ENCODE peak calls at places on chromosomes 1 and 21, in seven cellular contexts. One of them, this sample, is unnamed.

GRCh38 chr1:175124842-175125241 is 57.2 kb downstream of the TNN start:
- DNase-seq in A549: no peak
- DNase-seq in stomach: no peak
- DNase-seq in sigmoid colon: no peak
- DNase-seq in ovary: no peak
- DNase-seq in suprapubic skin: no peak
- DNase-seq in tibial nerve: no peak
- DNase-seq in this sample: no peak

GRCh38 chr1:164559342-164560070 is 522 bp downstream of the PBX1 start:
- DNase-seq in A549: peak; percentile 52
- DNase-seq in stomach: no peak
- DNase-seq in sigmoid colon: peak; percentile 70
- DNase-seq in ovary: peak; percentile 65
- DNase-seq in suprapubic skin: peak; percentile 77
- DNase-seq in tibial nerve: peak; percentile 18
- DNase-seq in this sample: peak; percentile 28

GRCh38 chr21:27040738-27041137 is 73.8 kb upstream of the ADAMTS5 start:
- DNase-seq in A549: no peak
- DNase-seq in stomach: no peak
- DNase-seq in sigmoid colon: no peak
- DNase-seq in ovary: no peak
- DNase-seq in suprapubic skin: no peak
- DNase-seq in tibial nerve: no peak
- DNase-seq in this sample: no peak

GRCh38 chr1:172609528-172609927 is 49.4 kb upstream of the FASLG start:
- DNase-seq in A549: peak; percentile 24
- DNase-seq in stomach: no peak
- DNase-seq in sigmoid colon: no peak
- DNase-seq in ovary: no peak
- DNase-seq in suprapubic skin: no peak
- DNase-seq in tibial nerve: no peak
- DNase-seq in this sample: no peak

GRCh38 chr1:48848035-48848434 is 71.3 kb upstream of the BEND5 start:
- DNase-seq in A549: no peak
- DNase-seq in stomach: no peak
- DNase-seq in sigmoid colon: no peak
- DNase-seq in ovary: no peak
- DNase-seq in suprapubic skin: no peak
- DNase-seq in tibial nerve: no peak
- DNase-seq in this sample: no peak

GRCh38 chr21:34004013-34004938 is 69.1 kb upstream of the MRPS6 start:
- DNase-seq in A549: no peak
- DNase-seq in stomach: no peak
- DNase-seq in sigmoid colon: peak; percentile 68
- DNase-seq in ovary: no peak
- DNase-seq in suprapubic skin: no peak
- DNase-seq in tibial nerve: no peak
- DNase-seq in this sample: no peak

GRCh38 chr1:89688607-89689006 is 55.7 kb downstream of the LRRC8C start:
- DNase-seq in A549: no peak
- DNase-seq in stomach: no peak
- DNase-seq in sigmoid colon: no peak
- DNase-seq in ovary: no peak
- DNase-seq in suprapubic skin: no peak
- DNase-seq in tibial nerve: no peak
- DNase-seq in this sample: no peak

GRCh38 chr1:203480525-203481084 is 5.0 kb downstream of the PRELP start:
- DNase-seq in A549: peak; percentile 44
- DNase-seq in stomach: peak; percentile 86
- DNase-seq in sigmoid colon: peak; percentile 94
- DNase-seq in ovary: peak; percentile 86
- DNase-seq in suprapubic skin: no peak
- DNase-seq in tibial nerve: peak; percentile 75
- DNase-seq in this sample: peak; percentile 91

GRCh38 chr1:18079941-18080340 is 27.7 kb upstream of the IGSF21 start:
- DNase-seq in A549: no peak
- DNase-seq in stomach: no peak
- DNase-seq in sigmoid colon: no peak
- DNase-seq in ovary: no peak
- DNase-seq in suprapubic skin: no peak
- DNase-seq in tibial nerve: no peak
- DNase-seq in this sample: no peak

GRCh38 chr1:186782791-186783190 is 46.0 kb upstream of the PLA2G4A start:
- DNase-seq in A549: no peak
- DNase-seq in stomach: no peak
- DNase-seq in sigmoid colon: no peak
- DNase-seq in ovary: no peak
- DNase-seq in suprapubic skin: no peak
- DNase-seq in tibial nerve: no peak
- DNase-seq in this sample: no peak

GRCh38 chr1:203327684-203328457 is 22.6 kb downstream of the BTG2 start:
- DNase-seq in A549: peak; percentile 78
- DNase-seq in stomach: peak; percentile 66
- DNase-seq in sigmoid colon: no peak
- DNase-seq in ovary: no peak
- DNase-seq in suprapubic skin: no peak
- DNase-seq in tibial nerve: peak; percentile 66
- DNase-seq in this sample: no peak

GRCh38 chr1:242525769-242526168 is 1.3 kb upstream of the PLD5 start:
- DNase-seq in A549: no peak
- DNase-seq in stomach: no peak
- DNase-seq in sigmoid colon: no peak
- DNase-seq in ovary: no peak
- DNase-seq in suprapubic skin: no peak
- DNase-seq in tibial nerve: no peak
- DNase-seq in this sample: no peak

GRCh38 chr1:163147019-163147418 is 55.7 kb downstream of the RGS5 start:
- DNase-seq in A549: no peak
- DNase-seq in stomach: no peak
- DNase-seq in sigmoid colon: no peak
- DNase-seq in ovary: no peak
- DNase-seq in suprapubic skin: no peak
- DNase-seq in tibial nerve: no peak
- DNase-seq in this sample: no peak

GRCh38 chr1:55877440-55878232 is 662.5 kb upstream of the USP24 start:
- DNase-seq in A549: no peak
- DNase-seq in stomach: no peak
- DNase-seq in sigmoid colon: no peak
- DNase-seq in ovary: no peak
- DNase-seq in suprapubic skin: no peak
- DNase-seq in tibial nerve: no peak
- DNase-seq in this sample: no peak

GRCh38 chr1:84996846-84997666 is at the start of gene MCOLN2:
- DNase-seq in A549: peak; percentile 24
- DNase-seq in stomach: peak; percentile 34
- DNase-seq in sigmoid colon: no peak
- DNase-seq in ovary: no peak
- DNase-seq in suprapubic skin: no peak
- DNase-seq in tibial nerve: no peak
- DNase-seq in this sample: peak; percentile 45

GRCh38 chr1:156709743-156710489 is 4.5 kb upstream of the CRABP2 start:
- DNase-seq in A549: peak; percentile 29
- DNase-seq in stomach: peak; percentile 81
- DNase-seq in sigmoid colon: peak; percentile 87
- DNase-seq in ovary: no peak
- DNase-seq in suprapubic skin: peak; percentile 88
- DNase-seq in tibial nerve: peak; percentile 55
- DNase-seq in this sample: peak; percentile 63

GRCh38 chr1:223207293-223208066 is 64.4 kb upstream of the TLR5 start:
- DNase-seq in A549: no peak
- DNase-seq in stomach: no peak
- DNase-seq in sigmoid colon: no peak
- DNase-seq in ovary: no peak
- DNase-seq in suprapubic skin: no peak
- DNase-seq in tibial nerve: no peak
- DNase-seq in this sample: no peak

GRCh38 chr1:22676916-22677601 is 24.0 kb downstream of the C1QB start:
- DNase-seq in A549: no peak
- DNase-seq in stomach: no peak
- DNase-seq in sigmoid colon: no peak
- DNase-seq in ovary: no peak
- DNase-seq in suprapubic skin: no peak
- DNase-seq in tibial nerve: no peak
- DNase-seq in this sample: peak; percentile 30

GRCh38 chr1:48043524-48043923 is 46.3 kb upstream of the TRABD2B start:
- DNase-seq in A549: no peak
- DNase-seq in stomach: no peak
- DNase-seq in sigmoid colon: no peak
- DNase-seq in ovary: no peak
- DNase-seq in suprapubic skin: no peak
- DNase-seq in tibial nerve: no peak
- DNase-seq in this sample: no peak

GRCh38 chr1:10966233-10966632 is 46.2 kb upstream of the TARDBP start:
- DNase-seq in A549: no peak
- DNase-seq in stomach: no peak
- DNase-seq in sigmoid colon: no peak
- DNase-seq in ovary: no peak
- DNase-seq in suprapubic skin: no peak
- DNase-seq in tibial nerve: no peak
- DNase-seq in this sample: no peak

DNA sequence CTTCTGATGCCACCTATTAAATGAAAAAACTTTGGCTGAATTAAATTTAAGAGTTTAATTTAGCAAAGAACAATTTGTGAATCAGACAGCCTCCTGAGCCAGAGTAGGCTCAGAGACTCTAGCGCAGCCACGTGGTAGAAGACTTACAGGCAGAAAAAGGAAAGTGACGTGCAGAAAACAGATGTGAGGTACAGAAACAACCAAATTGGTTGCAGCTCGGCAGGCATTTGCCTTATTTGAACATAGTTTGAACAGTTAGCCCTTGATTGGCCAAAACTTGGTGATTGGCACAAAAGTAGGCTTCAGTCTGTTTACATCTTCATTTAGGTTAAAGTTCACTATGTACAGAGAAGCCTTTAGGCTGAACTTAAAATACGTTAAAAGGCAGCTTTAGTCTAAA is 22.9 kb downstream of the TCP10L start:
- DNase-seq in A549: no peak
- DNase-seq in stomach: peak; percentile 43
- DNase-seq in sigmoid colon: no peak
- DNase-seq in ovary: peak; percentile 63
- DNase-seq in suprapubic skin: no peak
- DNase-seq in tibial nerve: peak; percentile 58
- DNase-seq in this sample: peak; percentile 22
- TF ChIP-seq CTCF in A549: no peak
- TF ChIP-seq CTCF in stomach: no peak
- TF ChIP-seq CTCF in sigmoid colon: no peak
- TF ChIP-seq CTCF in ovary: peak; percentile 46
- TF ChIP-seq CTCF in suprapubic skin: peak; percentile 35
- TF ChIP-seq CTCF in tibial nerve: no peak
- TF ChIP-seq CTCF in this sample: peak; percentile 18

GRCh38 chr1:150545486-150546032 is 3.6 kb upstream of the ADAMTSL4 start:
- DNase-seq in A549: no peak
- DNase-seq in stomach: no peak
- DNase-seq in sigmoid colon: no peak
- DNase-seq in ovary: no peak
- DNase-seq in suprapubic skin: no peak
- DNase-seq in tibial nerve: no peak
- DNase-seq in this sample: no peak
- TF ChIP-seq EP300 in A549: no peak
- TF ChIP-seq EP300 in stomach: no peak
- TF ChIP-seq EP300 in sigmoid colon: no peak
- TF ChIP-seq EP300 in ovary: no peak
- TF ChIP-seq EP300 in suprapubic skin: no peak
- TF ChIP-seq EP300 in tibial nerve: no peak
- TF ChIP-seq EP300 in this sample: no peak

DNA sequence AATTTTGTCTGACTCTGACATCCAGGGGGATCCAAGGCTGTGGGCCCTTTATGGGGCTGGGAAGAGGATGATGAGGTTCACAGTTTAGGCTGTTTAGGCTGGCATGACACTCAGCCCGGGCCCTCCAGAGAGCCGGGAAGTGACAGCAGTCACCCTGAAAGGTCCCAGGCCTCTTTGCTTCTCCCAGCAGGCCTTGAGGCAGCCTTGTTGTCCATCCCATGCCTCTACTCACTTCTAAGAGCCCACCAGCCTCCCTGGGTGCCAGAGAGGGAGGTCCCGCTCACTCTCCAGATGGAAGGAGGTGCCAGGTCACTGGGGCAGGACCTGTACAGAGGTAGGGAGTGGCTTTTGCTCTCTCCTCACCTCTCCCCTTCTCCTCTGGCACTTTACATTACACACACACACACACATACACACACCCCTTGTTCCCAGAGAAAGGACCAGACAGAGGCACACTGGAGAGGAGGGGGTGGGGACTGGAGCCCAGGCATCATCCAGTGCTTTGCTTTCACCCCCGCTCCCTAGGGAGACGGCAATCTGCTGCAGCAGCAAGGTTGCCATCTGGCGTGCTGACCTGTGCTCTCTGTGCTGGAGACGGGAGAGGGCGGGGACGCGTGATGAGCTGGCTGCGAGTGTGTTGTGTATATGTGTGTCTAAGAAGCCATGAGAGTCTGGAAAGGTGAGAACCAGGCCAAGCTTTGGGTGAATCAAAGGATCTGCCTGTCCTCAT is 4.6 kb downstream of the KLHDC8A start:
- DNase-seq in A549: peak; percentile 53
- DNase-seq in stomach: peak; percentile 38
- DNase-seq in sigmoid colon: no peak
- DNase-seq in ovary: peak; percentile 78
- DNase-seq in suprapubic skin: no peak
- DNase-seq in tibial nerve: no peak
- DNase-seq in this sample: peak; percentile 66
- TF ChIP-seq CTCF in A549: no peak
- TF ChIP-seq CTCF in stomach: no peak
- TF ChIP-seq CTCF in sigmoid colon: no peak
- TF ChIP-seq CTCF in ovary: no peak
- TF ChIP-seq CTCF in suprapubic skin: no peak
- TF ChIP-seq CTCF in tibial nerve: no peak
- TF ChIP-seq CTCF in this sample: no peak

GRCh38 chr1:57927003-57927402 is 503.1 kb upstream of the DAB1 start:
- DNase-seq in A549: no peak
- DNase-seq in stomach: no peak
- DNase-seq in sigmoid colon: no peak
- DNase-seq in ovary: no peak
- DNase-seq in suprapubic skin: no peak
- DNase-seq in tibial nerve: no peak
- DNase-seq in this sample: no peak

GRCh38 chr1:57922130-57922529 is 498.3 kb upstream of the DAB1 start:
- DNase-seq in A549: no peak
- DNase-seq in stomach: no peak
- DNase-seq in sigmoid colon: no peak
- DNase-seq in ovary: no peak
- DNase-seq in suprapubic skin: no peak
- DNase-seq in tibial nerve: no peak
- DNase-seq in this sample: no peak

GRCh38 chr1:57926025-57926552 is 502.2 kb upstream of the DAB1 start:
- DNase-seq in A549: no peak
- DNase-seq in stomach: no peak
- DNase-seq in sigmoid colon: no peak
- DNase-seq in ovary: no peak
- DNase-seq in suprapubic skin: no peak
- DNase-seq in tibial nerve: no peak
- DNase-seq in this sample: peak; percentile 15
- TF ChIP-seq EP300 in A549: no peak
- TF ChIP-seq EP300 in stomach: no peak
- TF ChIP-seq EP300 in sigmoid colon: no peak
- TF ChIP-seq EP300 in ovary: no peak
- TF ChIP-seq EP300 in suprapubic skin: no peak
- TF ChIP-seq EP300 in tibial nerve: no peak
- TF ChIP-seq EP300 in this sample: no peak